ENCODE peak calls at places on chromosomes 11 and 22, in ten cellular contexts. X is stimulated activated CD4-positive, alpha-beta T cell treated with anti-CD3 and anti-CD28 coated beads, Interleukin-4, amount 100 ng/mL, for 4 hours; J is fibroblast of the aortic adventitia; F is tibial artery; Q is A172; I is iPS-NIHi11; H is colonic mucosa; R is H54; G is Caki2; C is AG08396. T is an unnamed sample.

GRCh38 chr22:44107341-44107740 is 73.4 kb upstream of the PARVG start:
- DNase-seq in Q (no peak), I (peak), F (no peak), H (no peak), J (no peak), C (no peak), R (no peak), X (no peak), G (no peak), T (no peak)

GRCh38 chr11:130416906-130417305 is 11.5 kb downstream of the ADAMTS8 start:
- DNase-seq in H (no peak), F (no peak), R (no peak), J (no peak), I (no peak), C (no peak), G (no peak), X (no peak), Q (no peak), T (no peak)

GRCh38 chr11:93024376-93024775 is 54.9 kb downstream of the MTNR1B start:
- DNase-seq in H (no peak), I (no peak), C (no peak), J (peak), Q (no peak), G (peak), F (no peak), R (no peak), X (no peak), T (no peak)

GRCh38 chr22:38504731-38505594 is 1.1 kb downstream of the DDX17 start:
- DNase-seq in R (no peak), G (no peak), F (peak), Q (peak), X (peak), C (peak), H (peak), J (no peak), I (no peak), T (peak)

GRCh38 chr11:36822829-36823228 is 224.8 kb upstream of the RAG2 start:
- DNase-seq in F (no peak), C (no peak), X (no peak), I (no peak), J (no peak), Q (no peak), R (no peak), G (no peak), H (no peak), T (no peak)

GRCh38 chr11:64803846-64804345 is 882 bp upstream of the MAP4K2 start:
- DNase-seq in F (no peak), R (peak), H (peak), Q (no peak), I (peak), C (peak), X (no peak), J (no peak), G (no peak), T (no peak)

GRCh38 chr11:44171518-44171917 is 76.0 kb downstream of the EXT2 start:
- DNase-seq in H (no peak), J (no peak), Q (no peak), F (no peak), R (no peak), C (no peak), I (peak), G (no peak), X (no peak), T (no peak)

GRCh38 chr11:70645537-70645936 is 247.2 kb downstream of the CTTN start:
- DNase-seq in C (no peak), G (no peak), F (no peak), X (no peak), R (no peak), Q (no peak), H (no peak), J (no peak), I (no peak), T (no peak)

GRCh38 chr11:35030716-35031213 is 108.2 kb upstream of the CD44 start:
- DNase-seq in J (peak), Q (peak), R (peak), F (peak), X (peak), C (peak), G (peak), I (no peak), H (no peak), T (peak)

GRCh38 chr11:2304156-2305139 is 2.6 kb downstream of the TSPAN32 start:
- DNase-seq in X (no peak), J (no peak), R (no peak), F (no peak), Q (peak), H (peak), I (no peak), G (no peak), C (no peak), T (no peak)

GRCh38 chr11:94675239-94675638 is 92.9 kb upstream of the AMOTL1 start:
- DNase-seq in X (no peak), G (no peak), C (no peak), J (no peak), I (no peak), F (no peak), R (no peak), Q (no peak), H (no peak), T (no peak)

GRCh38 chr11:31419669-31420068 is 50.0 kb downstream of the DNAJC24 start:
- DNase-seq in F (no peak), H (no peak), C (no peak), J (no peak), R (no peak), Q (no peak), X (no peak), I (no peak), G (no peak), T (no peak)